ENCODE peak calls at places on chromosomes 4 and X, in seven cellular contexts. G is HCT116, P is SK-N-SH, B is GM12878, K is HepG2, O is H1, J is K562. Z is an unnamed sample.
A peak's percentile ranks its signal among the peaks of the same experiment; 100 is the strongest.

GRCh38 chrX:1727531-1728027 is 112.7 kb downstream of the ASMT start:
- DNase-seq in G (peak; percentile 46), P (no peak), B (no peak), K (peak; percentile 7), O (peak; percentile 57), J (no peak), Z (no peak)

GRCh38 chr4:174037631-174038030 is 245.8 kb downstream of the FBXO8 start:
- DNase-seq in G (no peak), P (no peak), B (no peak), K (no peak), O (no peak), J (no peak), Z (no peak)

GRCh38 chr4:124754671-124755070 is 42.1 kb upstream of the ANKRD50 start:
- DNase-seq in G (no peak), P (no peak), B (no peak), K (no peak), O (no peak), J (no peak), Z (no peak)

GRCh38 chrX:42992199-42992943 is 214.4 kb upstream of the PPP1R2C start:
- DNase-seq in G (no peak), P (no peak), B (no peak), K (no peak), O (no peak), J (no peak), Z (no peak)

GRCh38 chrX:119763175-119763574 is 4.8 kb downstream of the SOWAHD start:
- DNase-seq in G (no peak), P (no peak), B (no peak), K (no peak), O (no peak), J (no peak), Z (no peak)

GRCh38 chr4:150256841-150257273 is 178.6 kb downstream of the DCLK2 start:
- DNase-seq in G (no peak), P (no peak), B (no peak), K (peak; percentile 53), O (peak; percentile 69), J (no peak), Z (peak; percentile 10)

GRCh38 chr4:57320217-57320616 is 210.0 kb upstream of the IGFBP7 start:
- DNase-seq in G (no peak), P (no peak), B (no peak), K (no peak), O (no peak), J (no peak), Z (no peak)

GRCh38 chr4:8257854-8258253 is 11.7 kb upstream of the HTRA3 start:
- DNase-seq in G (no peak), P (no peak), B (no peak), K (no peak), O (no peak), J (no peak), Z (no peak)

GRCh38 chrX:86747091-86747490 is 598.8 kb downstream of the DACH2 start:
- DNase-seq in G (no peak), P (no peak), B (no peak), K (no peak), O (no peak), J (no peak), Z (no peak)

GRCh38 chr4:90328558-90328957 is 201.4 kb downstream of the CCSER1 start:
- DNase-seq in G (peak; percentile 44), P (peak; percentile 44), B (no peak), K (no peak), O (no peak), J (no peak), Z (peak; percentile 25)

GRCh38 chrX:22184096-22184495 is 88.6 kb upstream of the CBLL2 start:
- DNase-seq in G (no peak), P (no peak), B (no peak), K (no peak), O (no peak), J (no peak), Z (no peak)

GRCh38 chrX:32966956-32967355 is 244.4 kb downstream of the DMD start:
- DNase-seq in G (no peak), P (no peak), B (no peak), K (no peak), O (no peak), J (no peak), Z (no peak)

GRCh38 chr4:153676984-153677383 is 7.1 kb upstream of the TLR2 start:
- DNase-seq in G (peak; percentile 19), P (no peak), B (no peak), K (no peak), O (no peak), J (no peak), Z (no peak)

GRCh38 chrX:153793291-153793690 is 884 bp downstream of the IDH3G start:
- DNase-seq in G (no peak), P (no peak), B (no peak), K (no peak), O (no peak), J (peak; percentile 65), Z (no peak)

GRCh38 chr4:154030747-154031146 is 241.9 kb upstream of the SFRP2 start:
- DNase-seq in G (no peak), P (no peak), B (no peak), K (no peak), O (no peak), J (no peak), Z (no peak)

GRCh38 chr4:162164881-162165528 is 1.2 kb upstream of the FSTL5 start:
- DNase-seq in G (no peak), P (no peak), B (no peak), K (no peak), O (no peak), J (no peak), Z (no peak)

GRCh38 chrX:76987381-76987780 is 459.8 kb upstream of the FGF16 start:
- DNase-seq in G (no peak), P (no peak), B (no peak), K (no peak), O (no peak), J (no peak), Z (no peak)

GRCh38 chrX:45697591-45697990 is 496.9 kb upstream of the DIPK2B start:
- DNase-seq in G (no peak), P (no peak), B (no peak), K (no peak), O (no peak), J (no peak), Z (no peak)

GRCh38 chrX:143306991-143307965 is 210.0 kb downstream of the SPANXN3 start:
- DNase-seq in G (no peak), P (no peak), B (no peak), K (no peak), O (peak; percentile 40), J (no peak), Z (no peak)

GRCh38 chrX:53262189-53262917 is 19.0 kb downstream of the IQSEC2 start:
- DNase-seq in G (no peak), P (no peak), B (no peak), K (no peak), O (no peak), J (no peak), Z (no peak)

GRCh38 chrX:132786217-132786616 is 172.2 kb downstream of the HS6ST2 start:
- DNase-seq in G (no peak), P (no peak), B (no peak), K (no peak), O (no peak), J (no peak), Z (no peak)
- TF ChIP-seq JUND in G (no peak), P (no peak), B (no peak), K (no peak), O (no peak), J (no peak), Z (no peak)

GRCh38 chrX:129932792-129933321 is 26.9 kb downstream of the UTP14A start:
- DNase-seq in G (no peak), P (no peak), B (no peak), K (no peak), O (no peak), J (peak; percentile 77), Z (peak; percentile 16)
- TF ChIP-seq JUND in G (no peak), P (no peak), B (no peak), K (no peak), O (no peak), J (peak; percentile 43), Z (no peak)

DNA sequence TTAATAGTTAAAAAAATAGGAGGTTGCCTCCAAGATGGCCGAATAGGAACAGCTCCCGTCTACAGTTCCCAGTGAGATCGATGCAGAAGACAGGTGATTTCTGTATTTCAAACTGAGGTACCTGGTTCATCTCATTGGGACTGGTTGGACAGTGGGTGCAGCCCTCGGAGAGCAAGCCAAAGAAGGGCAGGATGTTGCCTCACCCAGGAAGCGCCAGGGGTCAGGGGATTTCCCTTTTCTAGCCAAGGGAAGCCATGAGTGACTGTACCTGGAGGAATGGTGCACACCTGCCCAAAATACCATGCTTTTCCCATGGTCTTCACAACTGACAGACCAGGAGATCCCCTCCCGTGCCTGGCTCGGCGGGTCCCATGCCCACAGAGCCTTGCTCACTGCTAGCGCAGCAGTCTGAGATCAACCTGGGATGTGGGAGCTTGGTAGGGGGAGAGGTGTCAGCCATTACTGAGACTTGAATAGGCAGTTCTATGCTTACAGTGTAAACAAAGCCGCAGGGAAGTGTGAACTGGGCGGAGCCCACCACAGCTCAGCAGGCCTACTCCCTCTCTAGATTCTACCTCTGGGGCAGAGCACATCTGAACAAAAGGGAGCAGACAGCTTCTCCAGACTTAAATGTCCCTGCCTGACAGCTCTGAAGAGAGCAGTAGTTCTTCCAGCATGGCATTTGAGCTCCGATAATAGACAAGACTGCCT is 47.5 kb downstream of the PPA2 start:
- DNase-seq in G (no peak), P (no peak), B (no peak), K (no peak), O (no peak), J (no peak), Z (no peak)
- TF ChIP-seq JUND in G (no peak), P (no peak), B (no peak), K (no peak), O (no peak), J (no peak), Z (no peak)

GRCh38 chr4:34112573-34112972 is 2131.7 kb downstream of the ARAP2 start:
- DNase-seq in G (no peak), P (no peak), B (no peak), K (no peak), O (no peak), J (no peak), Z (no peak)

GRCh38 chr4:34105311-34105710 is 2139.0 kb downstream of the ARAP2 start:
- DNase-seq in G (no peak), P (no peak), B (no peak), K (no peak), O (no peak), J (no peak), Z (no peak)

DNA sequence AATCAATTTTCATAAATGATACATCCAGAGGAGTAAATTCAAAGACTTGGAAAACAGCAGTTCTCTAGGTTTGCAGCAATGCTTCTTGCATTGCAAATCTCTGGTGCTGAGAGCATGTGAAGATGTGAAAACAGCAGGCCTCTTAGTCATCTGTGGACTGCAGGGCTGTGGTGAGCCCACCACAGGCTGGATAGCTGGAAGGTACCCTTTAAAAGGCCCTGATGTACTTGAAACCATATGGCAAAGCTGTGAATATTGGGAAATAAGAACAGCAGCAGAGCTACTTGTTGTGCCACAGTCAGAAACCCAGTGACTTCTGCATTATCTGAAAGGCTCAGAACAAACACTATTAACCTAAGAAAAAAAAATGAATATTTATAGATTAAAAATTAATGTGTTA is 2135.9 kb downstream of the ARAP2 start:
- DNase-seq in G (no peak), P (no peak), B (no peak), K (no peak), O (no peak), J (no peak), Z (no peak)
- TF ChIP-seq JUND in G (no peak), P (no peak), B (no peak), K (no peak), O (no peak), J (no peak), Z (no peak)

Z was measured in T47D.